ENCODE peak calls at places on chromosomes 7 and 10, in ten cellular contexts. T, X, Q, P, C, K, O, J, E and R are unnamed samples.
A peak's percentile ranks its signal among the peaks of the same experiment; 100 is the strongest.

GRCh38 chr7:44477063-44477830 is 13.2 kb downstream of the NUDCD3 start:
- DNase-seq in T (peak; percentile 49), X (no peak), Q (peak; percentile 30), P (peak; percentile 70), C (peak; percentile 53), K (peak; percentile 89), O (peak; percentile 54), J (no peak), E (peak; percentile 88), R (peak; percentile 91)

GRCh38 chr7:4805979-4806290 is 30.5 kb downstream of the AP5Z1 start:
- DNase-seq in T (no peak), X (no peak), Q (no peak), P (no peak), C (no peak), K (no peak), O (no peak), J (no peak), E (no peak), R (no peak)

GRCh38 chr7:44937426-44937825 is 41.4 kb downstream of the MYO1G start:
- DNase-seq in T (no peak), X (no peak), Q (no peak), P (no peak), C (no peak), K (no peak), O (no peak), J (no peak), E (no peak), R (no peak)

GRCh38 chr7:96084880-96085551 is 236.9 kb downstream of the SLC25A13 start:
- DNase-seq in T (no peak), X (no peak), Q (no peak), P (no peak), C (no peak), K (peak; percentile 81), O (no peak), J (no peak), E (peak; percentile 61), R (peak; percentile 87)

GRCh38 chr10:97633921-97634320 is 621 bp upstream of the MORN4 start:
- DNase-seq in T (no peak), X (no peak), Q (no peak), P (no peak), C (peak; percentile 36), K (peak; percentile 10), O (no peak), J (no peak), E (peak; percentile 29), R (peak; percentile 29)

GRCh38 chr7:107167483-107168232 is 1.1 kb upstream of the HBP1 start:
- DNase-seq in T (peak; percentile 74), X (no peak), Q (no peak), P (peak; percentile 56), C (no peak), K (peak; percentile 90), O (no peak), J (no peak), E (peak; percentile 90), R (peak; percentile 91)

GRCh38 chr10:44316187-44316921 is 68.5 kb downstream of the CXCL12 start:
- DNase-seq in T (no peak), X (no peak), Q (no peak), P (no peak), C (no peak), K (no peak), O (no peak), J (no peak), E (peak; percentile 4), R (no peak)

GRCh38 chr7:30474893-30475292 is 3.7 kb downstream of the NOD1 start:
- DNase-seq in T (no peak), X (no peak), Q (no peak), P (no peak), C (no peak), K (peak; percentile 90), O (no peak), J (no peak), E (no peak), R (no peak)

GRCh38 chr7:3867847-3868246 is 566.8 kb downstream of the SDK1 start:
- DNase-seq in T (no peak), X (no peak), Q (no peak), P (peak; percentile 42), C (no peak), K (peak; percentile 94), O (peak; percentile 29), J (no peak), E (peak; percentile 44), R (no peak)

GRCh38 chr10:15808204-15808797 is 52.0 kb downstream of the MINDY3 start:
- DNase-seq in T (no peak), X (no peak), Q (no peak), P (no peak), C (no peak), K (no peak), O (no peak), J (no peak), E (no peak), R (no peak)

GRCh38 chr7:99824091-99824490 is 3.7 kb upstream of the CYP3A43 start:
- DNase-seq in T (no peak), X (no peak), Q (no peak), P (no peak), C (no peak), K (no peak), O (no peak), J (no peak), E (no peak), R (no peak)

GRCh38 chr7:65798111-65799075 is 74.5 kb upstream of the VKORC1L1 start:
- DNase-seq in T (no peak), X (no peak), Q (no peak), P (no peak), C (peak; percentile 15), K (peak; percentile 91), O (no peak), J (no peak), E (peak; percentile 40), R (peak; percentile 65)

GRCh38 chr7:141731476-141732149 is 6.5 kb upstream of the SSBP1 start:
- DNase-seq in T (no peak), X (no peak), Q (no peak), P (no peak), C (no peak), K (peak; percentile 32), O (no peak), J (no peak), E (no peak), R (no peak)